ENCODE peak calls at places on chromosomes 13 and 19, in seven cellular contexts. H is IMR-90, B is anterior cingulate cortex, O is esophagus squamous epithelium, N is Right ventricle myocardium superior, P is MM.1S, T is fibroblast of lung. Z is an unnamed sample.

GRCh38 chr19:15297416-15298224 is 34.7 kb downstream of the BRD4 start:
- DNase-seq in H (peak; percentile 83), B (no peak), O (no peak), N (no peak), P (no peak), T (peak; percentile 86), Z (no peak)

GRCh38 chr19:10670187-10670586 is 16.0 kb downstream of the ILF3 start:
- DNase-seq in H (no peak), B (no peak), O (no peak), N (no peak), P (no peak), T (no peak), Z (no peak)

GRCh38 chr19:8307400-8307964 is 676 bp downstream of the CD320 start:
- DNase-seq in H (no peak), B (no peak), O (no peak), N (no peak), P (peak; percentile 11), T (no peak), Z (no peak)

GRCh38 chr19:3234800-3235199 is 10.3 kb downstream of the CELF5 start:
- DNase-seq in H (no peak), B (no peak), O (no peak), N (no peak), P (no peak), T (no peak), Z (no peak)

GRCh38 chr19:54029930-54030490 is 33.7 kb downstream of the VSTM1 start:
- DNase-seq in H (peak; percentile 54), B (peak; percentile 33), O (no peak), N (no peak), P (peak; percentile 21), T (peak; percentile 58), Z (peak; percentile 7)

GRCh38 chr13:98653471-98653985 is 76.6 kb upstream of the STK24 start:
- DNase-seq in H (peak; percentile 71), B (peak; percentile 49), O (peak; percentile 10), N (peak; percentile 79), P (peak; percentile 74), T (peak; percentile 80), Z (peak; percentile 78)

GRCh38 chr13:87671031-87671823 is at the start of gene SLITRK5:
- DNase-seq in H (peak; percentile 16), B (peak; percentile 73), O (no peak), N (peak; percentile 78), P (peak; percentile 75), T (peak; percentile 90), Z (peak; percentile 78)

GRCh38 chr19:40284501-40285352 is at the start of gene AKT2:
- DNase-seq in H (peak; percentile 47), B (peak; percentile 81), O (no peak), N (no peak), P (peak; percentile 42), T (peak; percentile 49), Z (peak; percentile 84)

GRCh38 chr13:41960700-41961697 is at the start of gene VWA8:
- DNase-seq in H (peak; percentile 78), B (peak; percentile 57), O (no peak), N (peak; percentile 89), P (peak; percentile 72), T (peak; percentile 85), Z (peak; percentile 76)

GRCh38 chr13:23470706-23471610 is 37.5 kb upstream of the SACS start:
- DNase-seq in H (no peak), B (no peak), O (no peak), N (no peak), P (no peak), T (no peak), Z (no peak)

GRCh38 chr19:30069535-30070197 is 127.6 kb downstream of the URI1 start:
- DNase-seq in H (no peak), B (no peak), O (no peak), N (no peak), P (no peak), T (no peak), Z (no peak)

GRCh38 chr13:45909089-45909488 is 57.5 kb upstream of the SIAH3 start:
- DNase-seq in H (no peak), B (no peak), O (no peak), N (no peak), P (no peak), T (no peak), Z (no peak)

GRCh38 chr13:112748947-112749346 is 59.1 kb downstream of the ATP11A start:
- DNase-seq in H (no peak), B (no peak), O (no peak), N (peak; percentile 86), P (no peak), T (no peak), Z (no peak)